ENCODE peak calls at places on chromosomes 11 and 22, in ten cellular contexts. A, B, D, K, R, Z, X, N, H and O are unnamed samples.

GRCh38 chr11:75406338-75406777 is 7.0 kb downstream of the RPS3 start:
- DNase-seq in A (no peak), B (no peak), D (no peak), K (no peak), R (no peak), Z (no peak), X (no peak), N (no peak), H (no peak), O (no peak)

GRCh38 chr11:120807414-120808150 is 216.3 kb upstream of the TBCEL start:
- DNase-seq in A (no peak), B (no peak), D (peak), K (no peak), R (no peak), Z (no peak), X (no peak), N (peak), H (peak), O (peak)

GRCh38 chr11:114019046-114019445 is 40.5 kb upstream of the ZBTB16 start:
- DNase-seq in A (no peak), B (no peak), D (no peak), K (no peak), R (no peak), Z (no peak), X (no peak), N (no peak), H (no peak), O (no peak)

GRCh38 chr11:67640021-67640757 is 626 bp upstream of the TBX10 start:
- DNase-seq in A (no peak), B (peak), D (no peak), K (no peak), R (peak), Z (peak), X (peak), N (peak), H (no peak), O (peak)

GRCh38 chr11:69304686-69305085 is 10.7 kb downstream of the MYEOV start:
- DNase-seq in A (no peak), B (no peak), D (no peak), K (no peak), R (no peak), Z (no peak), X (no peak), N (no peak), H (no peak), O (no peak)

GRCh38 chr11:75968021-75968685 is 153.1 kb downstream of the UVRAG start:
- DNase-seq in A (no peak), B (no peak), D (no peak), K (no peak), R (no peak), Z (no peak), X (no peak), N (no peak), H (peak), O (peak)

GRCh38 chr22:29871684-29872083 is 11.3 kb upstream of the MTMR3 start:
- DNase-seq in A (no peak), B (no peak), D (no peak), K (no peak), R (no peak), Z (no peak), X (no peak), N (peak), H (no peak), O (peak)

GRCh38 chr11:74460065-74460464 is 7.3 kb downstream of the KCNE3 start:
- DNase-seq in A (no peak), B (no peak), D (no peak), K (no peak), R (no peak), Z (no peak), X (no peak), N (no peak), H (no peak), O (no peak)

GRCh38 chr11:68298659-68299516 is 13.5 kb upstream of the LRP5 start:
- DNase-seq in A (no peak), B (no peak), D (no peak), K (no peak), R (no peak), Z (no peak), X (no peak), N (peak), H (no peak), O (no peak)

GRCh38 chr11:128715691-128716153 is 21.9 kb downstream of the FLI1 start:
- DNase-seq in A (no peak), B (no peak), D (peak), K (no peak), R (no peak), Z (no peak), X (no peak), N (no peak), H (no peak), O (peak)

GRCh38 chr11:60926500-60926899 is 2.2 kb downstream of the TMEM132A start:
- DNase-seq in A (no peak), B (no peak), D (no peak), K (no peak), R (no peak), Z (no peak), X (no peak), N (peak), H (no peak), O (no peak)

GRCh38 chr11:115642660-115643059 is 138.4 kb upstream of the CADM1 start:
- DNase-seq in A (no peak), B (no peak), D (no peak), K (no peak), R (no peak), Z (no peak), X (no peak), N (no peak), H (no peak), O (no peak)

GRCh38 chr11:64935634-64936081 is at the start of gene GPHA2:
- DNase-seq in A (no peak), B (peak), D (no peak), K (no peak), R (no peak), Z (no peak), X (no peak), N (peak), H (no peak), O (peak)